ENCODE peak calls at places on chromosomes 3 and 15, in four cellular contexts. C, J, Z and Q are unnamed samples.

GRCh38 chr3:170154084-170154483 is 27.4 kb downstream of the PHC3 start:
- DNase-seq in C (no peak), J (no peak), Z (peak; percentile 48), Q (no peak)

GRCh38 chr3:27680517-27681246 is 41.4 kb downstream of the EOMES start:
- DNase-seq in C (no peak), J (no peak), Z (no peak), Q (no peak)

GRCh38 chr15:80411788-80412288 is 7.7 kb downstream of the ARNT2 start:
- DNase-seq in C (no peak), J (no peak), Z (no peak), Q (no peak)

GRCh38 chr3:139541156-139541897 is 1.8 kb upstream of the RBP1 start:
- DNase-seq in C (no peak), J (no peak), Z (no peak), Q (no peak)

GRCh38 chr3:17749705-17750293 is 7.4 kb upstream of the TBC1D5 start:
- DNase-seq in C (no peak), J (no peak), Z (no peak), Q (no peak)

GRCh38 chr15:31269961-31270575 is 56.6 kb upstream of the KLF13 start:
- DNase-seq in C (no peak), J (no peak), Z (no peak), Q (no peak)

GRCh38 chr15:62636823-62637320 is 405.7 kb upstream of the TPM1 start:
- DNase-seq in C (no peak), J (no peak), Z (no peak), Q (no peak)

GRCh38 chr3:132721479-132722164 is 587 bp downstream of the NPHP3 start:
- DNase-seq in C (peak; percentile 65), J (no peak), Z (peak; percentile 61), Q (peak; percentile 74)

GRCh38 chr3:40196966-40197365 is 112.5 kb upstream of the EIF1B start:
- DNase-seq in C (no peak), J (no peak), Z (no peak), Q (no peak)

GRCh38 chr3:159978353-159978752 is 10.3 kb upstream of the IL12A start:
- DNase-seq in C (no peak), J (no peak), Z (no peak), Q (no peak)

GRCh38 chr15:65100427-65100826 is 14.6 kb downstream of the UBAP1L start:
- DNase-seq in C (no peak), J (no peak), Z (no peak), Q (no peak)

GRCh38 chr3:196202516-196202970 is 8.7 kb downstream of the ZDHHC19 start:
- DNase-seq in C (no peak), J (no peak), Z (peak; percentile 42), Q (no peak)

GRCh38 chr3:113111308-113111707 is 100.0 kb upstream of the BOC start:
- DNase-seq in C (no peak), J (no peak), Z (no peak), Q (no peak)

DNA sequence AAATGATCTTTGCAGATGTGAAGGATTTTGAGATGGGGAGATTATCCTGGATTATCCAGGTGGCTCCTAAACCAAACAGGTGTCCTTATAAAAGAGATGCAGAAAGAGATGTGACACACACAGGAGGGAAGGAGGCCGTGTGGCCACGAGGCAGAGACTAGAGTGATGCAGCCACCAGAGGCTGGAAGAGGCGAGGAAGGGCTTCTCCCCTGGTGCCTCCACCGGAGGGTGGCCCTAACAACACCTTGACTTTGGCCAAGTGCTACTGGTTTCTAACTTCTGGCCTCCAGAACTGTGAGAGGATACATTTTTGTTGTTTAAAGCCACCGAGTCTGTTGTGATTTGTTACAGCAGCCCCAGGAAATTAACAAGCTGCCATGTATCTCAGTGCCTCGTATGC is 127.1 kb downstream of the ASB7 start:
- DNase-seq in C (no peak), J (no peak), Z (no peak), Q (no peak)
- H3K27me3 ChIP-seq in C (no peaks in the 10 kb centered on the region), J (no peaks in the 10 kb centered on the region), Z (no peaks in the 10 kb centered on the region), Q (no peaks in the 10 kb centered on the region)

GRCh38 chr3:127680146-127680661 is 7.5 kb downstream of the ABTB1 start:
- DNase-seq in C (no peak), J (no peak), Z (no peak), Q (no peak)

GRCh38 chr3:127678611-127679533 is 6.1 kb downstream of the ABTB1 start:
- DNase-seq in C (peak; percentile 4), J (no peak), Z (no peak), Q (no peak)

GRCh38 chr3:127680790-127681189 is 8.0 kb downstream of the ABTB1 start:
- DNase-seq in C (no peak), J (no peak), Z (no peak), Q (no peak)

GRCh38 chr3:127678315-127678599 is 5.5 kb downstream of the ABTB1 start:
- DNase-seq in C (no peak), J (no peak), Z (no peak), Q (no peak)

GRCh38 chr3:127679534-127680145 is 6.9 kb downstream of the ABTB1 start:
- DNase-seq in C (no peak), J (no peak), Z (no peak), Q (no peak)
- TF ChIP-seq CTCF in C (no peak), J (no peak), Z (peak; percentile 27), Q (no peak)

GRCh38 chr3:102443021-102443420 is 8.2 kb downstream of the ZPLD1 start:
- DNase-seq in C (no peak), J (no peak), Z (peak; percentile 31), Q (no peak)
- H3K27me3 ChIP-seq in C (no peaks in the 10 kb centered on the region), J (no peaks in the 10 kb centered on the region), Z (no peaks in the 10 kb centered on the region), Q (no peaks in the 10 kb centered on the region)

GRCh38 chr3:158158969-158159368 is 49.1 kb downstream of the RSRC1 start:
- DNase-seq in C (no peak), J (no peak), Z (no peak), Q (no peak)

GRCh38 chr3:158160958-158161357 is 51.1 kb downstream of the RSRC1 start:
- DNase-seq in C (no peak), J (no peak), Z (peak; percentile 67), Q (no peak)

GRCh38 chr3:158159714-158160113 is 49.8 kb downstream of the RSRC1 start:
- DNase-seq in C (no peak), J (no peak), Z (no peak), Q (no peak)
- TF ChIP-seq CTCF in C (no peak), J (no peak), Z (no peak), Q (no peak)

DNA sequence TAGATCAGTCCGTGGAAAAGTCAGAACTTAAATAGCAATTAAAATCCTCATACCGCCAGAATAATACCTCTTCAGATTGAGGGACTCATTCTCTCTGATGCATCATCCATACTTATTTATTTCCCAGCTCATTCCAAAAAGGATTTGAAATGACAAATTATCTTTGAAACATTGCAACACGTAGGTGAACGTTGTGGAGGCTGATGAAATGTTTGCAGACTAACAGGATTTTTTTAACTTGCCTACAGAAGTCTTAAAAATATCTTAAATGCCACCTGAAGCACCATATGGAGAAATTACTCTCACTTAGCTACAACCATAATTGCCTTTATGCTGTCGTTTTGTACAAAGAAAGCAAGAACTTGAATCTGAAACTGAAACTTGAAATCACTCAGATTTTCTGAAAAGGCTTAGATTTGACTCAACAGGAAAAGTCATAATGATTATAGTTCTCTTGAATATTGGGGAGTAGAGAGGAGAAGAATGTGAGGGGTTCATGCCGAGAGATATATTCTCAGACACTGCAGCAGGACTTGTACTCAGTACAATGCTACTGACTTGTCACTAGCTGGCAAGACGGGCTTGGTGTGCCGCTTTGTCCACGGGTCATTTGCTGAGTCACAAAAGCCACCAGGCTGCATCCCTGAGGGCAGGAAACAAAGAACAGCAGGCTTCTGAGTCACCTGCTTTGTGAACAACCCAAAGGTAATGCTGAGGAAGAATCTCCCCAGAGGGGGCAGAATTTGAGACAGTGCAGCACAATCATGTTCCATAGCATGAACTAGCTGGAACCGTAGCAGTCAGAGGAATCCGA is 7.1 kb upstream of the FMN1 start:
- DNase-seq in C (no peak), J (no peak), Z (peak; percentile 8), Q (peak; percentile 88)
- H3K27me3 ChIP-seq in C (no peaks in the 10 kb centered on the region), J (no peaks in the 10 kb centered on the region), Z (peaks cover 14% of the 10 kb centered on the region), Q (no peaks in the 10 kb centered on the region)

GRCh38 chr3:141114816-141115458 is 63.8 kb downstream of the SPSB4 start:
- DNase-seq in C (peak; percentile 32), J (no peak), Z (no peak), Q (peak; percentile 50)
- TF ChIP-seq CTCF in C (no peak), J (no peak), Z (peak; percentile 34), Q (peak; percentile 69)

DNA sequence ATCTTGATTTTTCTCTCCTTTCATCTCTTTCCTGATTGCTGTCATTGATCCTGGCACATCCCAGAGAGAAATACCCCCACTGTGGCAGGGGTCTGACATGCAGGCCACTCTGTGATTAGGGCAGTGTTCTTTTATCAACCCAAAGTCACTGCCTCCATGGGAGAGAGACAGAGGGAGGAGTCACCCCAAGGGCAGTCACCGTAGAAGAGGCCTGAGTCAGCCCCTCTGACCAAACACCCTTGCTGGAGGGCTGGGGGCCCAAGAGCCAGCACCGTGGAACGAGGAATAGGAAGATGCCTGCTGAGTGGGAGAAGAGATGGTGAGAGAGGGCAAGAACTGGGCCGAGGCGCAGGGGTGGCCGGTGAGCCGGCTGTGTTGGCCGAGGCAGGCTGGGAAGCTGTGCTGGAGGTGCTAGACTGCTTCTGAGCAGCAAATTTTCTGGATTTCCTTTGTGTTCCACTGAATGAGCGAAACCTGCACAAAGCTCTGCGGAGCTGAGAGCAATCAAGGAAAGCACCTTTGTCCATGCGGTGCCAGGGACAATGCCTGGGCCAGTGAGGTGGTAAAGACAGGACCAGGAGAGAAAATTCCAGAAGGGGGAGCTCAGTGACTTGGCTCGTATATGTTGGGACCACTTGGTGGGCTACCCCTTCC is 103.8 kb downstream of the ADCY5 start:
- DNase-seq in C (no peak), J (no peak), Z (no peak), Q (no peak)
- H3K27me3 ChIP-seq in C (no peaks in the 10 kb centered on the region), J (no peaks in the 10 kb centered on the region), Z (peaks cover 17% of the 10 kb centered on the region), Q (no peaks in the 10 kb centered on the region)

DNA sequence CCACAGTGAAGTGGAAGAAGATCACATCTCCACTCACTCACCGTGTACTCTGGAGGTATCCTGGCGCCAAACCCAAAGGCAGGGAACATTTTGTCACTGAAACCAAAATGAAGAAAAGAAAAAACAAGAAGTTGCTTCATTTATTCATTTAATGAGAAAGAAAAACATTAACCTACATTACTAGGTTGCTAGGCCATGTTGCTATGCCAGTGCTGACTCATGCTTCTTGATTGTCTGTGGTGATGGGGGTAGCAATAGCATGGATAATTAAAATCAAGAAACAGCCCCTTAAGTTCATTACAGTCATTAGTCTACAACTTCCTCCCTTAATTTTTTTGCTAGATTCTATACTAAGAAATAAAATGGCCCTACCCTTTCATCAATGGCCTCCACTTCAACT is 52.7 kb upstream of the MRPL3 start:
- DNase-seq in C (no peak), J (no peak), Z (no peak), Q (no peak)
- TF ChIP-seq CTCF in C (no peak), J (no peak), Z (no peak), Q (no peak)

DNA sequence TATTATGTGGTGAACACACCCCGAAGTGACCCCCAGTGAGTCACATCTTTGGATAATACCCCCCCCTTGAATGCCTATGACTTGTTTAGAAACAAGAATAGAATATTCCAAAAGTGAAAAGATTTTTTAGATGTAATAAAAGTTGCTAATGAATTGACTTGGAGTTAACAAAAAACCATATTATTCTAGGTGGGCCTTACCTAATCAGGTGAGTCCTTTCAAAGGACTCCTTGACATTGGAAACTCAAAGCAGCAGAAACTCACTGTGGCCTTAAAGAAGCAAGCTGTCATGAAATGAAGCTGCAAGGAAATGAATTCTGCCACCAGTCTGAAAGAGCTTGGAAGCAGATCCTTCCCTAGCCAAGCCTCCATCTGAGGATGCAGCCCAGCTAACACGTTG is 10.9 kb upstream of the ISL2 start:
- DNase-seq in C (no peak), J (no peak), Z (no peak), Q (no peak)
- H3K27me3 ChIP-seq in C (peaks cover 6% of the 10 kb centered on the region), J (no peaks in the 10 kb centered on the region), Z (peaks cover 17% of the 10 kb centered on the region), Q (peaks cover 59% of the 10 kb centered on the region)